ENCODE peak calls at places on chromosomes 7 and 10, in six cellular contexts. V is HCT116, Q is K562, K is H1, Y is HepG2, J is GM12878. B is an unnamed sample.

GRCh38 chr10:23338155-23338828 is 6.3 kb downstream of the C10orf67 start:
- DNase-seq in V (peak), Q (peak), K (no peak), Y (peak), J (no peak), B (peak)

GRCh38 chr10:44975487-44976331 is 2.9 kb downstream of the DEPP1 start:
- DNase-seq in V (peak), Q (peak), K (peak), Y (peak), J (no peak), B (no peak)

GRCh38 chr7:5528815-5529442 is 105.3 kb upstream of the TNRC18 start:
- DNase-seq in V (no peak), Q (no peak), K (no peak), Y (no peak), J (no peak), B (no peak)

GRCh38 chr10:52499281-52499680 is 185.2 kb downstream of the DKK1 start:
- DNase-seq in V (no peak), Q (no peak), K (no peak), Y (no peak), J (no peak), B (no peak)

GRCh38 chr7:130290745-130291144 is 2.2 kb upstream of the CPA4 start:
- DNase-seq in V (peak), Q (peak), K (no peak), Y (no peak), J (no peak), B (no peak)

GRCh38 chr7:24255139-24255538 is 28.9 kb upstream of the NPY start:
- DNase-seq in V (no peak), Q (no peak), K (no peak), Y (no peak), J (no peak), B (no peak)

GRCh38 chr10:33621143-33621542 is 286.7 kb upstream of the NRP1 start:
- DNase-seq in V (no peak), Q (no peak), K (no peak), Y (no peak), J (no peak), B (no peak)

GRCh38 chr10:131689016-131689415 is 211.8 kb upstream of the PPP2R2D start:
- DNase-seq in V (no peak), Q (no peak), K (peak), Y (no peak), J (no peak), B (peak)

GRCh38 chr7:51029131-51029530 is 246.4 kb upstream of the GRB10 start:
- DNase-seq in V (no peak), Q (no peak), K (no peak), Y (no peak), J (no peak), B (no peak)

GRCh38 chr7:152751449-152752141 is 8.0 kb upstream of the ACTR3B start:
- DNase-seq in V (no peak), Q (no peak), K (no peak), Y (no peak), J (no peak), B (no peak)

GRCh38 chr10:80064120-80064886 is 14.2 kb upstream of the TMEM254 start:
- DNase-seq in V (no peak), Q (no peak), K (no peak), Y (no peak), J (no peak), B (no peak)

GRCh38 chr10:5692476-5693358 is 8.1 kb downstream of the TASOR2 start:
- DNase-seq in V (no peak), Q (peak), K (peak), Y (peak), J (peak), B (peak)

GRCh38 chr7:122403113-122403512 is 98.6 kb upstream of the FEZF1 start:
- DNase-seq in V (no peak), Q (no peak), K (no peak), Y (no peak), J (no peak), B (no peak)

GRCh38 chr10:15802375-15802949 is 57.8 kb downstream of the MINDY3 start:
- DNase-seq in V (no peak), Q (peak), K (no peak), Y (no peak), J (no peak), B (no peak)

GRCh38 chr10:71575934-71576801 is 143.4 kb downstream of the C10orf105 start:
- DNase-seq in V (no peak), Q (no peak), K (no peak), Y (no peak), J (no peak), B (no peak)

GRCh38 chr10:30231071-30231652 is 117.9 kb downstream of the MTPAP start:
- DNase-seq in V (no peak), Q (no peak), K (no peak), Y (peak), J (no peak), B (no peak)

GRCh38 chr10:70193391-70193844 is 23.1 kb upstream of the SAR1A start:
- DNase-seq in V (no peak), Q (peak), K (no peak), Y (no peak), J (no peak), B (no peak)

GRCh38 chr10:49645417-49646255 is 31.8 kb downstream of the CHAT start:
- DNase-seq in V (no peak), Q (no peak), K (no peak), Y (no peak), J (no peak), B (peak)

GRCh38 chr7:119900996-119901395 is 372.0 kb upstream of the KCND2 start:
- DNase-seq in V (no peak), Q (peak), K (no peak), Y (no peak), J (no peak), B (no peak)

GRCh38 chr10:106467506-106467905 is 697.0 kb downstream of the SORCS1 start:
- DNase-seq in V (no peak), Q (no peak), K (no peak), Y (no peak), J (no peak), B (peak)

GRCh38 chr7:13749666-13750065 is 239.8 kb downstream of the ETV1 start:
- DNase-seq in V (no peak), Q (no peak), K (no peak), Y (no peak), J (no peak), B (no peak)

GRCh38 chr10:64813391-64813790 is 1292.2 kb downstream of the REEP3 start:
- DNase-seq in V (no peak), Q (no peak), K (no peak), Y (no peak), J (no peak), B (no peak)
- TF ChIP-seq ATF3 in V (no peak), Q (no peak), K (no peak), Y (no peak), J (no peak), B (no peak)

DNA sequence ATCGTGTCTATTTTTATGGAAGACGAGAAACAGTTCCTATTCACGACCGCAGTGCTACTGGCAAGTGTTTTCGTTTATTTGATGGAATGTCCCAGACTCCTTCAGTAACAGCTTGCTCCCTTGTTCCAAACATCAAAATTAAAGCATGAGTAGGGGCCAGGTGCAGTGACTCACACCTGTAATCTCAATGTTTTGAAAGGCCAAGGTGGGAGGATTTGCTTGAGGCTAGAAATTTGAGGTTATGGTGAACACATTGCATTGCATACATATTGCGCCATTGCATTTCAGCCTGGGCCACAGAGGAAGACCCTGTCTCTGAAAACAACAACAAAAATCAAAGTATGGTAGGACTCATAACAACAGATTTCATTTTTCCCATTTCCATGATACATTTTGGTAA is 22.8 kb downstream of the PTTG1IP2 start:
- DNase-seq in V (no peak), Q (no peak), K (no peak), Y (no peak), J (no peak), B (no peak)
- TF ChIP-seq ATF3 in V (no peak), Q (no peak), K (no peak), Y (no peak), J (no peak), B (no peak)

DNA sequence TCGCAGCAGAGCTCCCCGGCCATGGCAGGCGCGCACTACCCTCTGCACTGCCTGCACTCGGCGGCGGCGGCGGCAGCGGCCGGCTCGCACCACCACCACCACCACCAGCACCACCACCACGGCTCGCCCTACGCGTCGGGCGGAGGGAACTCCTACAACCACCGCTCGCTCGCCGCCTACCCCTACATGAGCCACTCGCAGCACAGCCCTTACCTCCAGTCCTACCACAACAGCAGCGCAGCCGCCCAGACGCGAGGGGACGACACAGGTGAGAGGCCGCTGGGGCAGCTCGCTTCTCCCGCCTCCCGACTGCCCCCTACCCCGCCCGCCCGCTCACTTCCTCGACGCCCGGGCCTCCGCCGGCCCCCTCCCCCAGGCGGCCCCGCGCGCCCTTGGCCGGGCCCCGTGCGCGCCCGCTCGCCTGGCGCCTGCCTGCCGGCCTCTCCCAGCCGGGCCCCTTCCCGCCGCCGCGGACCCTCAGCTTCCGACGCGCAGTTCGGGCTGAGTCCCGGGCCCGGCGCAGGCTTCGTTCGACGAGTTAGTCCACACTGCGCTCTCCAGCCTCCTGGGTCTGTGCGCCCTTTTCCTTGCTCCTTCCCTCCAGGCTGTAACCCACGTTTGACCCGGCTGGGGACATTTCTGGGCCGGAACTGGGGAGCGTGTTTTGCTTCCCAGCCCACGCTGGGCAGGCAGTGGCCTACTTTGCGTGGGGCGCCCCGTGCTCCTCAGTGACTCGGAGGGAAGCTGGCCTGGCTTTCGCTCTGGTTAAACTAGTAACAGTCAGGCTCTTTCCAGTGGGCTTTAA is 995 bp downstream of the DLX6 start:
- DNase-seq in V (no peak), Q (no peak), K (peak), Y (peak), J (no peak), B (peak)
- TF ChIP-seq ATF3 in V (no peak), Q (no peak), K (no peak), Y (no peak), J (no peak), B (no peak)

DNA sequence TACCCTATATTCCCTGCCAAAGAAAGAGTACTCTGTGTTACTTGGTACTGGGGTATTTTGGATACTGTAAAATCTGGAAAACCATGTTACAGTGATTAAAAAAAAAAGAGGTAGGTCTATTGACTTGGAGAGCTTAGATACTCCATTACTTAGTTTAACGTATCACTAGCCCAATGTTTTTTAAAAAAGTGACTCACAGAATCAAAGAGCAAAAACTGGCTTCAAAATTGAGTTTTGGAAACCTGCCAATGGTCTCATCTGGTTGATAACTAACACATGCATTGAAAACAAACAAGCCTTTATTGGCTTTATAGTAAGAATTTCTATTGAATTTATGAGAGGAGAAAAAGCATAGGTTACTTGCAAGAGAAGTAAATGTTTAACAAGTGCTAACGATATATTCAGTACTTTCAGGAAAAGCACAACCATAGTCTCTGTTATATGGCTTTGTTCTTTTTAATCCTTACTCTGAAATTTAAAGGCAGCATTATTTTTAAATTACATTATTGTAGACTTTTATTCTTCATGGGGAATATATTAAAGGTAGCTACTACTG is 563.3 kb upstream of the SORCS1 start:
- DNase-seq in V (no peak), Q (no peak), K (no peak), Y (no peak), J (no peak), B (no peak)
- TF ChIP-seq ATF3 in V (no peak), Q (no peak), K (no peak), Y (no peak), J (no peak), B (no peak)

GRCh38 chr7:83947260-83947659 is 247.3 kb downstream of the SEMA3A start:
- DNase-seq in V (peak), Q (peak), K (no peak), Y (peak), J (no peak), B (peak)
- TF ChIP-seq ATF3 in V (no peak), Q (no peak), K (no peak), Y (no peak), J (no peak), B (no peak)

GRCh38 chr7:108004220-108005142 is 1.5 kb upstream of the LAMB1 start:
- DNase-seq in V (no peak), Q (no peak), K (peak), Y (peak), J (no peak), B (peak)
- TF ChIP-seq ATF3 in V (no peak), Q (no peak), K (no peak), Y (no peak), J (no peak), B (no peak)

B was measured in WTC11.